ENCODE peak calls at places on chromosome 19, in five cellular contexts. One of them, this sample, is unnamed.

GRCh38 chr19:34336781-34337271 is 28.2 kb upstream of the GPI start:
- DNase-seq in HCT116: peak; percentile 8
- DNase-seq in GM12878: no peak
- DNase-seq in HepG2: no peak
- DNase-seq in SK-N-SH: peak; percentile 52
- DNase-seq in this sample: peak; percentile 68

GRCh38 chr19:40555978-40556689 is 20.5 kb upstream of the SHKBP1 start:
- DNase-seq in HCT116: no peak
- DNase-seq in GM12878: no peak
- DNase-seq in HepG2: no peak
- DNase-seq in SK-N-SH: no peak
- DNase-seq in this sample: no peak

GRCh38 chr19:21568816-21569496 is 63.6 kb downstream of the ZNF429 start:
- DNase-seq in HCT116: no peak
- DNase-seq in GM12878: no peak
- DNase-seq in HepG2: no peak
- DNase-seq in SK-N-SH: no peak
- DNase-seq in this sample: no peak

GRCh38 chr19:48638831-48639381 is 1.7 kb upstream of the DBP start:
- DNase-seq in HCT116: no peak
- DNase-seq in GM12878: no peak
- DNase-seq in HepG2: no peak
- DNase-seq in SK-N-SH: peak; percentile 69
- DNase-seq in this sample: no peak

GRCh38 chr19:16416996-16417395 is 54.8 kb downstream of the EPS15L1 start:
- DNase-seq in HCT116: no peak
- DNase-seq in GM12878: no peak
- DNase-seq in HepG2: no peak
- DNase-seq in SK-N-SH: no peak
- DNase-seq in this sample: no peak

GRCh38 chr19:45045671-45046353 is 7.0 kb downstream of the CLASRP start:
- DNase-seq in HCT116: no peak
- DNase-seq in GM12878: no peak
- DNase-seq in HepG2: peak; percentile 95
- DNase-seq in SK-N-SH: no peak
- DNase-seq in this sample: no peak

GRCh38 chr19:3601021-3601420 is 5.7 kb downstream of the TBXA2R start:
- DNase-seq in HCT116: no peak
- DNase-seq in GM12878: no peak
- DNase-seq in HepG2: no peak
- DNase-seq in SK-N-SH: no peak
- DNase-seq in this sample: no peak

GRCh38 chr19:46392252-46392801 is 21.0 kb downstream of the CCDC8 start:
- DNase-seq in HCT116: no peak
- DNase-seq in GM12878: no peak
- DNase-seq in HepG2: no peak
- DNase-seq in SK-N-SH: no peak
- DNase-seq in this sample: no peak

GRCh38 chr19:40493778-40494177 is 27.0 kb downstream of the SPTBN4 start:
- DNase-seq in HCT116: no peak
- DNase-seq in GM12878: no peak
- DNase-seq in HepG2: no peak
- DNase-seq in SK-N-SH: no peak
- DNase-seq in this sample: no peak

GRCh38 chr19:49932731-49933131 is 3.4 kb upstream of the NUP62 start:
- DNase-seq in HCT116: no peak
- DNase-seq in GM12878: no peak
- DNase-seq in HepG2: no peak
- DNase-seq in SK-N-SH: no peak
- DNase-seq in this sample: no peak

GRCh38 chr19:29612801-29613595 is 6.9 kb downstream of the POP4 start:
- DNase-seq in HCT116: no peak
- DNase-seq in GM12878: no peak
- DNase-seq in HepG2: no peak
- DNase-seq in SK-N-SH: no peak
- DNase-seq in this sample: no peak

GRCh38 chr19:17721821-17722220 is 2.5 kb downstream of the MAP1S start:
- DNase-seq in HCT116: no peak
- DNase-seq in GM12878: no peak
- DNase-seq in HepG2: no peak
- DNase-seq in SK-N-SH: no peak
- DNase-seq in this sample: peak; percentile 74

GRCh38 chr19:46571495-46571894 is 29.6 kb upstream of the CALM3 start:
- DNase-seq in HCT116: peak; percentile 46
- DNase-seq in GM12878: no peak
- DNase-seq in HepG2: peak; percentile 64
- DNase-seq in SK-N-SH: peak; percentile 63
- DNase-seq in this sample: no peak

GRCh38 chr19:29660835-29661234 is 4.4 kb upstream of the PLEKHF1 start:
- DNase-seq in HCT116: no peak
- DNase-seq in GM12878: no peak
- DNase-seq in HepG2: no peak
- DNase-seq in SK-N-SH: no peak
- DNase-seq in this sample: no peak

GRCh38 chr19:56959211-56959610 is 118.7 kb upstream of the PEG3 start:
- DNase-seq in HCT116: no peak
- DNase-seq in GM12878: no peak
- DNase-seq in HepG2: no peak
- DNase-seq in SK-N-SH: no peak
- DNase-seq in this sample: no peak

GRCh38 chr19:43776285-43776684 is 4.5 kb downstream of the KCNN4 start:
- DNase-seq in HCT116: no peak
- DNase-seq in GM12878: no peak
- DNase-seq in HepG2: no peak
- DNase-seq in SK-N-SH: no peak
- DNase-seq in this sample: no peak

GRCh38 chr19:52398091-52398461 is 427 bp downstream of the ZNF528 start:
- DNase-seq in HCT116: no peak
- DNase-seq in GM12878: no peak
- DNase-seq in HepG2: peak; percentile 6
- DNase-seq in SK-N-SH: peak; percentile 64
- DNase-seq in this sample: no peak

GRCh38 chr19:17073869-17074627 is 1.2 kb downstream of the HAUS8 start:
- DNase-seq in HCT116: no peak
- DNase-seq in GM12878: no peak
- DNase-seq in HepG2: no peak
- DNase-seq in SK-N-SH: no peak
- DNase-seq in this sample: no peak

GRCh38 chr19:11296264-11296663 is 304 bp downstream of the TSPAN16 start:
- DNase-seq in HCT116: no peak
- DNase-seq in GM12878: no peak
- DNase-seq in HepG2: no peak
- DNase-seq in SK-N-SH: no peak
- DNase-seq in this sample: no peak

GRCh38 chr19:3360494-3361383 is 5.6 kb upstream of the NFIC start:
- DNase-seq in HCT116: no peak
- DNase-seq in GM12878: no peak
- DNase-seq in HepG2: no peak
- DNase-seq in SK-N-SH: peak; percentile 83
- DNase-seq in this sample: peak; percentile 47

GRCh38 chr19:3186377-3186688 is 603 bp downstream of the NCLN start:
- DNase-seq in HCT116: no peak
- DNase-seq in GM12878: no peak
- DNase-seq in HepG2: no peak
- DNase-seq in SK-N-SH: peak; percentile 60
- DNase-seq in this sample: peak; percentile 14

DNA sequence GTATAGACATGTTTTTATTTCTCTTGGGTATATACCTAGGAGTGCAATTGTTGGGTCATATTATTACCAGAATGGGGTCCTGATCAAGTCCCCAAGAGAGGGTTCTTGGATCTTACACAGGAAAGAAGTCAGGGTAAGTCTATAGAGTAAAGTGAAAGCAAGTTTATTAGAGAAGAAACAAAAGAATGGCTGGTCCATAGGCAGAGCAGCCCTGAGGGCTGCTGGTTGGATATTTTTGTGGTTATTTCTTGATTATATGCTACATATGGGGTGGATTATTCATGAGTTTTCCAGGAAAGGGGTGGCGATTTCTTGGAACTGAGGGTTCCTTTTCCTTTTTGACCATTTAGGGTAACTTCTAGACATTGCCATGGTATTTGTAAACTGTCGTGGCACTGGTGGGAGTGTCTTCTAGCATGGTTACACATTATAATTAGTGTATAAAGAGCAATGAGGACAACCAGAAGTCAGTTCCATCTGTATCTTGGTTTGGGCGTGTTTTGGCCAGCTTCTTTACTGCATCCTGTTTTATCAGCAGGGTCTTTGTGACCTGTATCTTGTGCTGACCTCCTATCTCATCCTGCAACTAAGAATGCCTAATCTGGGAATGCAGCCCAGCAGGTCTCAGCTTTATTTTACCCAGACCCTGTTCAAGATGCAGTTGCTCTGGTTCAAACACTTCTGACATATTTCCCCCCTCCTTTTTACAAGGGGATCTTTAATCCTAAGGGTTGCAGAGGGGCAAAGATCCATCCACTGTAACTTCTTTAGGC is 41.1 kb downstream of the CEACAM1 start:
- DNase-seq in HCT116: no peak
- DNase-seq in GM12878: no peak
- DNase-seq in HepG2: no peak
- DNase-seq in SK-N-SH: no peak
- DNase-seq in this sample: no peak
- H4K20me1 ChIP-seq in HCT116: no peaks in the 10 kb centered on the region
- H4K20me1 ChIP-seq in GM12878: no peaks in the 10 kb centered on the region
- H4K20me1 ChIP-seq in HepG2: no peaks in the 10 kb centered on the region
- H4K20me1 ChIP-seq in SK-N-SH: no peaks in the 10 kb centered on the region
- H4K20me1 ChIP-seq in this sample: no peaks in the 10 kb centered on the region

DNA sequence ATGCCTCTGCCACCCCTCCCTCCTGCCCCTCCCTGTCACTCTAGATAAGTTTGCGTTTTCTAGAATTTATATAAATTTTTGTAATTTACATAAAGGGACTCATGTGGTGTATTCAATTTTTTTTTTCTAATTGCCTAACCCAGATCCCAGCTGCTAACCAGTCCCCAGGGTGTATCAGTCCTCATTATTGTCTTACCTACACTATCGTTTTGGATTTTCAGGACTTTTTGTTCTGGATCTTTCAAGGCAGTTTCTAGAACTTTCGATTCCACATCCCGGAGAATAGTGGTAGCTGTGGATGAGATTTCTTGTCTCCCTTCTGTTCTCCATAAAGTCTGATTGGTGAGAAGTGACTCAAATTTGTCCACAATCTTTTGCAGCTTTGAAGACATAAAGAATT is 19.9 kb downstream of the ADGRE3 start:
- DNase-seq in HCT116: no peak
- DNase-seq in GM12878: no peak
- DNase-seq in HepG2: no peak
- DNase-seq in SK-N-SH: no peak
- DNase-seq in this sample: no peak
- H2AFZ ChIP-seq in HCT116: no peak overlapping the region
- H2AFZ ChIP-seq in GM12878: no peak overlapping the region
- H2AFZ ChIP-seq in HepG2: no peak overlapping the region
- H2AFZ ChIP-seq in SK-N-SH: no peak overlapping the region
- H2AFZ ChIP-seq in this sample: no peak overlapping the region

DNA sequence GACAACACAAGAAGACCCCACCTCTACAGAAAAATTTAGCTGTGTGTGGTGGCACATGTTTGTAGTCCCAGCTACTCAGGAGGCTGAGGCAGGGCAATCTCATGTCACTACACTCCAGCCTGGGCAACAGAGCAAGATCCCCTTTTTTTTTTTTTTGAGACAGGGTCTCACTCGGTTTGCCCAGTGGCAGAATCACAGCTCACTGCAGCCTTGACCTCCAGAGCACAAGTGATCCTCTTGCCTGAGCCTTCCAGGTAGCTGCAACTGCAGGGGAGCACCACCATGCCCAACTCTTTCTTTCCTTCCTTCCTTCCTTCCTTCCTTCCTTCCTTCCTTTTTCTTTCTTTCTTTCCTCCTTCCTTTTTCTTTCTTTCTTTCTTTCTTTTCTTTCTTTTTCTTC is 4.2 kb upstream of the CLEC4G start:
- DNase-seq in HCT116: no peak
- DNase-seq in GM12878: no peak
- DNase-seq in HepG2: no peak
- DNase-seq in SK-N-SH: no peak
- DNase-seq in this sample: no peak
- TF ChIP-seq MAX in HCT116: no peak
- TF ChIP-seq MAX in GM12878: no peak
- TF ChIP-seq MAX in HepG2: no peak
- TF ChIP-seq MAX in SK-N-SH: no peak
- TF ChIP-seq MAX in this sample: no peak

GRCh38 chr19:5967994-5968430 is 9.9 kb downstream of the RANBP3 start:
- DNase-seq in HCT116: peak; percentile 50
- DNase-seq in GM12878: peak; percentile 17
- DNase-seq in HepG2: peak; percentile 64
- DNase-seq in SK-N-SH: peak; percentile 79
- DNase-seq in this sample: peak; percentile 84
- H4K20me1 ChIP-seq in HCT116: peaks cover 5% of the 10 kb centered on the region
- H4K20me1 ChIP-seq in GM12878: peaks cover 28% of the 10 kb centered on the region
- H4K20me1 ChIP-seq in HepG2: peaks cover 43% of the 10 kb centered on the region
- H4K20me1 ChIP-seq in SK-N-SH: peaks cover 92% of the 10 kb centered on the region
- H4K20me1 ChIP-seq in this sample: peaks cover 3% of the 10 kb centered on the region

GRCh38 chr19:35775298-35776101 is at the start of gene ARHGAP33:
- DNase-seq in HCT116: peak; percentile 95
- DNase-seq in GM12878: peak; percentile 87
- DNase-seq in HepG2: peak; percentile 94
- DNase-seq in SK-N-SH: peak; percentile 99
- DNase-seq in this sample: peak; percentile 97
- H2AFZ ChIP-seq in HCT116: peak within 1 kb of the TSS; percentile 17
- H2AFZ ChIP-seq in GM12878: peak within 1 kb of the TSS; percentile 59
- H2AFZ ChIP-seq in HepG2: peak within 1 kb of the TSS; percentile 42
- H2AFZ ChIP-seq in SK-N-SH: peak within 1 kb of the TSS; percentile 76
- H2AFZ ChIP-seq in this sample: peak within 1 kb of the TSS; percentile 80

DNA sequence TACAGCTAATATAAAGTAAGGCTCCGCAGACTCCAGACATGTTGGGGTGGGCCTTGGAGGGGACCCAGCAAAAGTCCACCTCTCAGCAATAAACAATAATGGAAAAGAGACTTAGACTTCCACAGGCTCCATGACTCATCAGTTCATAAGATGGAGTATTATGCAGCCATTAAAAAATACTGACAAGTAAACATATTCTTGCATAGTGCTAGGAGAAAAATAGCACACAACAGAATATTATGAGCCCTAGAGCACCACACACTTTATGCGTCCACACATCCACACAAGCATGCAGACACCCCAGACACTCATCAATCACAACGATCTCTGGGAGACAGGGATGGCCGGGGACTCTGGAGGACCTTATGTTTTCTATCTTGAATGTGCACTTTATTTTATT is 46.0 kb downstream of the PDCD5 start:
- DNase-seq in HCT116: no peak
- DNase-seq in GM12878: no peak
- DNase-seq in HepG2: no peak
- DNase-seq in SK-N-SH: no peak
- DNase-seq in this sample: no peak
- TF ChIP-seq MAX in HCT116: no peak
- TF ChIP-seq MAX in GM12878: no peak
- TF ChIP-seq MAX in HepG2: no peak
- TF ChIP-seq MAX in SK-N-SH: no peak
- TF ChIP-seq MAX in this sample: no peak